ENCODE peak calls at places on chromosomes 13 and 19, in four cellular contexts. E is GM12878, L is SK-N-SH, C is HepG2. W is an unnamed sample.

GRCh38 chr19:43634516-43634876 is 5.2 kb downstream of the CADM4 start:
- DNase-seq in C (no peak), L (no peak), E (no peak), W (no peak)

GRCh38 chr13:32537580-32538233 is 888 bp downstream of the N4BP2L2 start:
- DNase-seq in L (no peak), C (no peak), E (no peak), W (no peak)

GRCh38 chr13:97945342-97945741 is 8.1 kb upstream of the IPO5 start:
- DNase-seq in E (no peak), L (no peak), C (no peak), W (no peak)

GRCh38 chr19:8461891-8462290 is 17.1 kb downstream of the HNRNPM start:
- DNase-seq in E (no peak), C (no peak), L (no peak), W (no peak)

GRCh38 chr13:93716623-93717022 is 490.0 kb downstream of the GPC6 start:
- DNase-seq in L (no peak), E (no peak), C (no peak), W (no peak)

GRCh38 chr19:36489920-36490415 is 607 bp upstream of the ZNF566 start:
- DNase-seq in L (peak), E (peak), C (peak), W (no peak)

GRCh38 chr13:46178821-46179220 is 3.2 kb downstream of the LCP1 start:
- DNase-seq in E (no peak), L (no peak), C (no peak), W (no peak)

GRCh38 chr13:43196171-43196611 is 172.8 kb downstream of the DNAJC15 start:
- DNase-seq in C (no peak), E (no peak), L (peak), W (no peak)

GRCh38 chr19:9037415-9038062 is 27.3 kb upstream of the MUC16 start:
- DNase-seq in L (no peak), E (no peak), C (no peak), W (no peak)

GRCh38 chr13:113955235-113955634 is 18.6 kb downstream of the C13orf46 start:
- DNase-seq in L (no peak), C (no peak), E (no peak), W (no peak)

GRCh38 chr19:50639121-50640112 is at the start of gene SYT3:
- DNase-seq in E (no peak), C (no peak), L (peak), W (no peak)

GRCh38 chr19:29380581-29380980 is 145.2 kb upstream of the VSTM2B start:
- DNase-seq in E (no peak), C (no peak), L (no peak), W (no peak)

GRCh38 chr19:741506-742131 is 9.3 kb upstream of the MISP start:
- DNase-seq in E (no peak), L (peak), C (peak), W (peak)
- TF ChIP-seq TCF12 in E (no peak), L (no peak), C (no peak), W (no peak)

GRCh38 chr13:111882351-111882750 is 184.6 kb upstream of the SOX1 start:
- DNase-seq in C (no peak), E (no peak), L (no peak), W (no peak)

GRCh38 chr13:111877906-111878305 is 189.0 kb upstream of the SOX1 start:
- DNase-seq in C (no peak), L (no peak), E (no peak), W (no peak)

GRCh38 chr13:111881700-111882099 is 185.2 kb upstream of the SOX1 start:
- DNase-seq in L (no peak), E (no peak), C (no peak), W (peak)

GRCh38 chr13:111879719-111880118 is 187.2 kb upstream of the SOX1 start:
- DNase-seq in L (no peak), C (no peak), E (no peak), W (no peak)

GRCh38 chr13:111880185-111880584 is 186.8 kb upstream of the SOX1 start:
- DNase-seq in C (no peak), L (no peak), E (no peak), W (peak)
- TF ChIP-seq TCF12 in C (no peak), L (no peak), E (no peak), W (no peak)

DNA sequence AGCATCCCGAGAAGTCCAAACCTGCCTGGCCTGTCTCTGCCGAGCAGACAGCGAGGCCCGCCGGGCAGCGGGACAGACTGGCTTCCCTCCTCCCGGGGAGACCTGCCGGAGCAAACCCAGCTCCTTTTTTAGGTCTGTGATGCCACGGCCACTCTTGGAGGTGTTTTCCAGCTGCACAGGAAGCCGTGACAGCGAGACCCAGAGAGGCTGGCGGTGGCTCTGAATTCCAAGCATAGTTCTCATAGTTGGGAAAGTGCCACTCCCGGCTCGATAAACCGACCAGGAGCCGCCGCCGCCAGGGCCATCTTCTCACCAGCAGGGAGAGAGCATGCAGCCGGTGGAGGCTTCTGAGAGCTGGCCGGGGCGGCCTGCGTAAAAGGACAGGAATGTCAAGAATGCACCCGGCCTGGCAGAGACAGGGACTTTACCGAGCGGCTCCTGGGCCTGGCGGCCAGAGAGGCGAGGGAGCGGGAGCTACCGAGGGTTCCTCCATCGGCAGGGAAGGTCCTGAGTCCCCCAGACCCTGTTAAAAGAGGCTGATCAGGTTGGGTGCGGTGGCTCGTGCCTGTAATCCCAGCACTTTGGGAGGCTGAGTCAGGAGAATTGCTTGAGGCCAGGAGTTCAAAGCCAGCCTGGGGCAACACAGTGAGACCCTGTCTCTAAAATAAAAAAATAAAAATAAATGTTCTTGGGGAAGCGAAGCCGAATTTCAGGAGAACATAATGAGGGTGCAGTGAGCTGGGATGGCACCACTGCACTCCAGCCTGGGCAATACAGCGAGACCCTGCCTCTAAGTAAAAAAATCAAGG is 64.9 kb downstream of the GADD45B start:
- DNase-seq in C (peak), L (no peak), E (no peak), W (peak)
- TF ChIP-seq TCF12 in C (peak), L (peak), E (no peak), W (peak)

GRCh38 chr13:52850396-52851152 is 2.1 kb upstream of the PCDH8 start:
- DNase-seq in L (peak), E (no peak), C (peak), W (peak)

GRCh38 chr13:52848455-52849190 is at the start of gene PCDH8:
- DNase-seq in C (no peak), L (peak), E (no peak), W (no peak)

GRCh38 chr13:52852444-52852843 is 4.0 kb upstream of the PCDH8 start:
- DNase-seq in C (no peak), L (peak), E (no peak), W (no peak)

GRCh38 chr13:52849727-52850395 is 1.4 kb upstream of the PCDH8 start:
- DNase-seq in C (no peak), L (no peak), E (no peak), W (peak)

DNA sequence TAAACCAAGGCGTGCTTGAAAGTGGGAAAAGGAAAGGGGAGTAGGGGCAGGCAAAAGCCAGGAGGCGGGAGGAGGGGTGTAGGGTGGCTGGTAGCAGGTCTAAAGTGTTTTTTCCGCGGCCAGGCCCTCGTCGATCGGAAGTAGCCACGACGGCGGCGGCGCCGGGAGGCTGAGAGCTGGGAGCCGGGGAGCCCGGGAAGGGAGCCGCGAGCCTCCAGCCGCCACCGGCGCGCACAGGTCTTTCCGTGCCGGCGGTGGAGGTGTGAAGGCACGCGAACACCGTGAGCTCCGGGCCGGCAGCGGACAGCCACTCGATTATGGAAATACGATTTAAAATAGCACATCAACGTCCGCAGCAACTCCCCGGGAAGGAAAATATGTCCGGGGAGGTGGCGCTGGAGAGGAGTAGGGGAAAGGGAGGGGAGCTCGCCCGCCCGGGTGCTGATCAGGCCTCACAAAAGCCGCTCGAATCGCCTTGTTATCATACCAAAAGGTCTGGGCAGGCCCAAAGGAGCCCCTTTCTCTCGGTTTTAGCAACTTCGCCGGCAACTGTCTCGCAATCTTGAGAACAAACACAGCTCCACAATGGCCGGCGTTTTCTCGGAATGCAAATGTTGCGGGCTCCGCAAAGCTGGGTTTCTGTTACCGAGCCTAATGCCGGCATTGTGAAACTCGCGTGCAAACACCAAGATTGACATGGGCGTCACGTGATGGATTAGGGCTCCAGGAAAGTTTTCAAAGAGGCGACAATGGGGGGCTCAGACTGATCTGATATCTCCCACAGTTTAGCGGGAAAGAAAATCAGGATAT is 2.9 kb upstream of the PCDH8 start:
- DNase-seq in L (peak), C (peak), E (peak), W (no peak)
- TF ChIP-seq TCF12 in L (no peak), C (no peak), E (no peak), W (no peak)

DNA sequence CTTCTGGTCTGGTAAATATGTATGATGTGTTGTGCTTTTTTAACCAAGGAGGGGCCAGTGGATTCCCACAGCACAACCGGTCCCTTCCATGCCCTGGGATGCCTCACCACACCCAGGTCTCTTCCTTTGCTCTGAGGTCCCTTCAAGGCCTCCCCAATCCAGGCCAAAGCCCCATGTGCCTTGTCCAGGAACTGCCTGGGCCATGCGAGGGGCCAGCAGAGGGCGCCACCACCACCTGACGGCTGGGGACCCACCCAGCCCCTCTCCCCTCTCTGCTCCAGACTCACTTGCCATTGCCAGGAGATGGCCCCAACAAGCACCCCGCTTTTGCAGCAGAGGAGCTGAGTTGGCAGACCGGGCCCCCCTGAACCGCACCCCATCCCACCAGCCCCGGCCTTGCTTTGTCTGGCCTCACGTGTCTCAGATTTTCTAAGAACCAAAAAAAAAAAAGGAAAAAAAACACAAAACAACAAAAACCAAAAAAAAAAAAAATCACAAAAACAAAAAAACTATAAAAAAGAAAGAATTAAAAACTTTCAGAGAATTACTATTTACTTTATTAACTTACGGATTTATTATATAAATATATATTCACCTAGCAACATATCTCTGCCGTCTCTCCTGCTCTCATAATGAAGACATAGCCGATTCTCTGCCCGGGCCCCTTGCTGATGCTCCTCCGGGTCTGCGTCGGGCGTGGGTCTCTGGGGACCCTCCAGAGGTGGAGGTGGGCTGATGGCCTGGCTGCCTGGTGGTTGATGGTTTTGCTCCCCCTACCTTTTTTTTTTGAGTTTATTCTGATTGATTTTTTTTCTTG is 14.4 kb downstream of the CAPN12 start:
- DNase-seq in E (no peak), L (peak), C (peak), W (peak)
- TF ChIP-seq TCF12 in E (no peak), L (no peak), C (no peak), W (no peak)

DNA sequence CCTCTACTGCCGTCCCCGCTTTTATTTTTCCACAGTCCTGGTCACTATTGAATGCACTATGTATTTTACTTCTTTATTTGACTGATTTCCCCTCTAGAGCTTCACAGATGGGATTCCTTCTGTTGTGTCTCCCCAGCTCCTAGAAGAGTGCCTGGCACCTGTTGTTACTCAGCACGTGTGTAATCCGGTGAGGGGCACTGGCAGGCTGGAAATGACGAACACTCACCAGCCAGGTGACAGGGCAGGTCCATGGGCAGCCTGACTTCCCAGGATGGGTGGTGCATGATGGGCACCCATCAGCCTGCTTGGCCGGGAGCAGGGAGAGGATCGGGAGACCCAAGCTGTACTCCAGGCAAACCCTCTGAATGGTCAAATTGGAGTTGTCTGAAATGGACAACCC is 67.2 kb downstream of the CEBPG start:
- DNase-seq in E (no peak), C (no peak), L (no peak), W (no peak)
- TF ChIP-seq TCF12 in E (no peak), C (no peak), L (no peak), W (no peak)